ENCODE peak calls at places on chromosomes 5 and 9, in seven cellular contexts. M is uterus, E is hepatocyte, Y is upper lobe of right lung, T is left ventricle myocardium inferior, A is stomach, P is PC-9. K is an unnamed sample.

GRCh38 chr5:78719504-78720233 is 71.1 kb upstream of the LHFPL2 start:
- DNase-seq in M (no peak), E (no peak), Y (no peak), T (no peak), A (no peak), P (no peak), K (no peak)

GRCh38 chr9:89078860-89079259 is 87.6 kb downstream of the S1PR3 start:
- DNase-seq in M (no peak), E (no peak), Y (no peak), T (no peak), A (no peak), P (no peak), K (no peak)

GRCh38 chr5:103336967-103337366 is 78.4 kb downstream of the MACIR start:
- DNase-seq in M (no peak), E (no peak), Y (no peak), T (no peak), A (no peak), P (no peak), K (no peak)

GRCh38 chr5:150107909-150108447 is 21.6 kb upstream of the CSF1R start:
- DNase-seq in M (no peak), E (peak; percentile 56), Y (peak; percentile 22), T (no peak), A (peak; percentile 17), P (no peak), K (no peak)

GRCh38 chr5:30401479-30402058 is 791.9 kb upstream of the CDH6 start:
- DNase-seq in M (no peak), E (peak; percentile 58), Y (no peak), T (no peak), A (peak; percentile 34), P (peak; percentile 34), K (peak; percentile 77)

GRCh38 chr5:73370620-73371583 is 77.7 kb downstream of the FOXD1 start:
- DNase-seq in M (no peak), E (peak; percentile 30), Y (no peak), T (no peak), A (no peak), P (peak; percentile 58), K (peak; percentile 25)

GRCh38 chr9:136975624-136976023 is 1.7 kb upstream of the PTGDS start:
- DNase-seq in M (no peak), E (no peak), Y (no peak), T (peak; percentile 73), A (no peak), P (no peak), K (no peak)

GRCh38 chr9:3809724-3810123 is 283.9 kb upstream of the RFX3 start:
- DNase-seq in M (no peak), E (no peak), Y (no peak), T (no peak), A (no peak), P (no peak), K (no peak)

GRCh38 chr9:91896513-91897121 is 53.4 kb downstream of the ROR2 start:
- DNase-seq in M (peak; percentile 77), E (peak; percentile 70), Y (no peak), T (peak; percentile 27), A (peak; percentile 71), P (no peak), K (peak; percentile 91)

GRCh38 chr9:1927546-1927945 is 87.6 kb upstream of the SMARCA2 start:
- DNase-seq in M (no peak), E (no peak), Y (no peak), T (no peak), A (no peak), P (no peak), K (no peak)

GRCh38 chr9:109441296-109441695 is 56.8 kb downstream of the PTPN3 start:
- DNase-seq in M (no peak), E (peak; percentile 17), Y (no peak), T (no peak), A (no peak), P (no peak), K (no peak)
- TF ChIP-seq CTCF in M (no peak), E (peak; percentile 11), Y (no peak), T (no peak), A (no peak), P (no peak), K (peak; percentile 36)

GRCh38 chr5:6261256-6261655 is 117.1 kb downstream of the MED10 start:
- DNase-seq in M (no peak), E (no peak), Y (no peak), T (no peak), A (no peak), P (no peak), K (no peak)

GRCh38 chr5:6261668-6262067 is 116.7 kb downstream of the MED10 start:
- DNase-seq in M (no peak), E (no peak), Y (no peak), T (no peak), A (no peak), P (no peak), K (no peak)

GRCh38 chr5:6266671-6267197 is 111.6 kb downstream of the MED10 start:
- DNase-seq in M (no peak), E (no peak), Y (no peak), T (no peak), A (no peak), P (no peak), K (no peak)

GRCh38 chr5:6262651-6263363 is 115.5 kb downstream of the MED10 start:
- DNase-seq in M (no peak), E (no peak), Y (no peak), T (no peak), A (no peak), P (no peak), K (no peak)

GRCh38 chr5:6264394-6264793 is 114.0 kb downstream of the MED10 start:
- DNase-seq in M (no peak), E (no peak), Y (no peak), T (no peak), A (no peak), P (no peak), K (no peak)
- H3K27me3 ChIP-seq in M (no peaks in the 10 kb centered on the region), E (no peaks in the 10 kb centered on the region), Y (no peaks in the 10 kb centered on the region), T (no peaks in the 10 kb centered on the region), A (no peaks in the 10 kb centered on the region), P (peaks cover 46% of the 10 kb centered on the region), K (no peaks in the 10 kb centered on the region)

DNA sequence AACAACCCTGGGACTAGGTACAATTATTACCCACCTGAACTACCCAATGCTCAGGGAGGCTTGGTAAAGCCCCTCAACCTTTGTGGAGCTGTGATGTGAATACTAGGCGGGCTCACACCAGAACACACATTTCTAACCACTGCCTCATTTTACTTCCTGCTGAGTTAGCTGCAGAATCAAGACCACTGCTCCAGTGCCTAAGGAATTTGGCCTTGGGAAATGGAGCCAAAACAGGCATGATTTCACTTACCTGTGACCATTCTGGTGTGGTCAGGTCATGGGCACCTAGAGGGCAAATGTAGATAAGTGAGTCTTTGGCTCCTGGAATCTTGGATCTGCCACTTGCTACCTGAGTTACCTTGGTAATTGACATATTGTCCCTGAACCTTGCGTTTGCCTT is 5.2 kb downstream of the WWC1 start:
- DNase-seq in M (no peak), E (no peak), Y (no peak), T (no peak), A (no peak), P (no peak), K (no peak)
- H3K4me1 ChIP-seq in M (peaks cover 7% of the 10 kb centered on the region), E (peaks cover 21% of the 10 kb centered on the region), Y (no peaks in the 10 kb centered on the region), T (peaks cover 6% of the 10 kb centered on the region), A (peaks cover 18% of the 10 kb centered on the region), P (peaks cover 71% of the 10 kb centered on the region), K (no peaks in the 10 kb centered on the region)

GRCh38 chr9:131995382-131995781 is 84.3 kb downstream of the MED27 start:
- DNase-seq in M (no peak), E (no peak), Y (no peak), T (no peak), A (no peak), P (no peak), K (no peak)
- TF ChIP-seq CTCF in M (no peak), E (no peak), Y (no peak), T (no peak), A (no peak), P (no peak), K (no peak)

GRCh38 chr5:80569961-80570786 is at the start of gene ANKRD34B:
- DNase-seq in M (no peak), E (peak; percentile 34), Y (peak; percentile 67), T (no peak), A (no peak), P (peak; percentile 37), K (peak; percentile 40)
- H3K27me3 ChIP-seq in M (no peaks in the 10 kb centered on the region), E (peaks cover 72% of the 10 kb centered on the region), Y (peaks cover 56% of the 10 kb centered on the region), T (peaks cover 98% of the 10 kb centered on the region), A (peaks cover 10% of the 10 kb centered on the region), P (no peaks in the 10 kb centered on the region), K (peaks cover 82% of the 10 kb centered on the region)

GRCh38 chr5:36599986-36600779 is 6.2 kb upstream of the SLC1A3 start:
- DNase-seq in M (no peak), E (no peak), Y (no peak), T (no peak), A (no peak), P (no peak), K (no peak)
- H3K4me1 ChIP-seq in M (no peaks in the 10 kb centered on the region), E (no peaks in the 10 kb centered on the region), Y (no peaks in the 10 kb centered on the region), T (no peaks in the 10 kb centered on the region), A (no peaks in the 10 kb centered on the region), P (peaks cover 4% of the 10 kb centered on the region), K (no peaks in the 10 kb centered on the region)

DNA sequence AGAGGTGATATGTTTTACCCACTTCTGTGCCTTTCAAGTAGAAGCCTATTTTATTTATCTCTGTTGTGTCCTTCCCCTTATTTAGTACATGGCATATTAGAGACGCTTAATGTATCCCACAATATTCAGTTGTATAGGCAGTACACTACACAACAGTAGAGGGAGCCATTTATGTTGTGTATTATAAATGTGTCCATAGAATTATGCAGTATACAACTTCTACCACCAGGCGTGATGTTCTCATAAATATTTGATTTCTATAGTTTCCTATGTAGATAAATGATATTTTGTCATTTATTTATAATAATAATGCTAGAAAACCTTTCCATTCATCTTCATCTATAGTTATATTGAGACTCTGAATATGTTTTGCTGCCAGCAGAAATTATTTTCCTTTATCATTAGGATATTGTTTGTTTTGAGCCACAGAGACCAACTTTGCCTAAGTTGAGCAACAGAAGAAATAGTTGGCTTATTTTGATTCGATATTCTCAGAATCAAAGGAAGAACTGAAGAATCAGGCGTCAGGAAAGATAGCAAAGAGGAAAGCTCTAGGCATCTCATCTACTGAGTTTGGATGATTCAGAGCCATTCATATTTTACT is 81.7 kb downstream of the ADAMTS19 start:
- DNase-seq in M (no peak), E (no peak), Y (no peak), T (no peak), A (no peak), P (no peak), K (no peak)
- TF ChIP-seq CTCF in M (no peak), E (peak; percentile 14), Y (no peak), T (no peak), A (no peak), P (peak; percentile 44), K (peak; percentile 45)

GRCh38 chr5:148765061-148765460 is 61.4 kb upstream of the ADRB2 start:
- DNase-seq in M (no peak), E (no peak), Y (no peak), T (no peak), A (no peak), P (no peak), K (no peak)

GRCh38 chr5:148768801-148769415 is 57.5 kb upstream of the ADRB2 start:
- DNase-seq in M (no peak), E (no peak), Y (no peak), T (no peak), A (no peak), P (no peak), K (no peak)

DNA sequence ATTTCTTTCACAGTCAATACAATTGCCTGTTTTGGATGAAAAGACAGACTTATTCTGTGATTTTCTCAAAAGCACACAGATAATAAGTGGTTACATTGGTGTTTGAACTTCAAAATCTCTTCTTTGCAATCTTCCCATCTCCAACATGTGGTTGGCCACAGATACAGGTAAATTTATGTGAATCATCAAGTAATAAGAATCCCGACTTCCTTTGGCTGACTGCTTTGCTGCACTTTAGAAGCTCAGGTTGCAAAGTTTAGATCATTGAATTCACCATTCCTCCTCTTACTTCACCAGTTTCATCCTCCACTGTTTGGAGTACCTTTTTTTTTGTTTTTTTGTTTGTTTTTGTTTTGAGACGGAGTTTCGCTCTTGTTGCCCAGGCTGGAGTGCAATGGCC is 56.5 kb upstream of the ADRB2 start:
- DNase-seq in M (no peak), E (no peak), Y (no peak), T (no peak), A (no peak), P (no peak), K (no peak)
- H3K27me3 ChIP-seq in M (no peaks in the 10 kb centered on the region), E (no peaks in the 10 kb centered on the region), Y (no peaks in the 10 kb centered on the region), T (no peaks in the 10 kb centered on the region), A (no peaks in the 10 kb centered on the region), P (no peaks in the 10 kb centered on the region), K (no peaks in the 10 kb centered on the region)

K was measured in BE2C.